ENCODE peak calls at places on chromosomes 5 and 9, in four cellular contexts. Z, S, U and Q are unnamed samples. For H3K36me3, the result is how much of the 10 kb centered on the place peaks cover.

GRCh38 chr9:117392992-117393391 is 21.9 kb downstream of the ASTN2 start:
- DNase-seq in Z (no peak), S (no peak), U (peak), Q (no peak)

GRCh38 chr5:10421841-10422691 is 19.6 kb upstream of the ROPN1L start:
- DNase-seq in Z (no peak), S (no peak), U (no peak), Q (no peak)

GRCh38 chr9:842918-843468 is 1.5 kb downstream of the DMRT1 start:
- DNase-seq in Z (no peak), S (no peak), U (peak), Q (no peak)

GRCh38 chr5:33148076-33148501 is 292.7 kb upstream of the TARS1 start:
- DNase-seq in Z (no peak), S (peak), U (no peak), Q (no peak)

GRCh38 chr5:68467791-68468190 is 252.2 kb downstream of the PIK3R1 start:
- DNase-seq in Z (no peak), S (no peak), U (no peak), Q (no peak)

GRCh38 chr9:32398207-32398606 is 13.8 kb downstream of the ACO1 start:
- DNase-seq in Z (no peak), S (peak), U (no peak), Q (no peak)

GRCh38 chr5:16855475-16855874 is 80.6 kb downstream of the MYO10 start:
- DNase-seq in Z (no peak), S (peak), U (peak), Q (peak)

GRCh38 chr5:151060742-151061141 is 20.1 kb downstream of the TNIP1 start:
- DNase-seq in Z (no peak), S (no peak), U (no peak), Q (no peak)

GRCh38 chr9:16343249-16344237 is 526.9 kb downstream of the BNC2 start:
- DNase-seq in Z (no peak), S (no peak), U (no peak), Q (no peak)

GRCh38 chr9:137534256-137535119 is 15.7 kb downstream of the PNPLA7 start:
- DNase-seq in Z (peak), S (peak), U (peak), Q (peak)

GRCh38 chr5:143347698-143348344 is 55.7 kb downstream of the NR3C1 start:
- DNase-seq in Z (no peak), S (no peak), U (no peak), Q (no peak)

GRCh38 chr9:100865111-100865510 is 163.4 kb upstream of the PLPPR1 start:
- DNase-seq in Z (no peak), S (no peak), U (no peak), Q (no peak)

GRCh38 chr5:126852104-126852531 is 75.2 kb downstream of the LMNB1 start:
- DNase-seq in Z (no peak), S (peak), U (peak), Q (no peak)

GRCh38 chr9:6557883-6558282 is 87.6 kb downstream of the GLDC start:
- DNase-seq in Z (no peak), S (no peak), U (peak), Q (no peak)

GRCh38 chr5:179224741-179225140 is 120.5 kb downstream of the ADAMTS2 start:
- DNase-seq in Z (no peak), S (no peak), U (no peak), Q (no peak)

GRCh38 chr9:36891341-36891811 is 142.7 kb downstream of the PAX5 start:
- DNase-seq in Z (no peak), S (no peak), U (no peak), Q (no peak)

GRCh38 chr9:78143281-78144007 is 92.4 kb upstream of the CEP78 start:
- DNase-seq in Z (no peak), S (no peak), U (no peak), Q (no peak)

GRCh38 chr9:98333703-98334582 is 78.5 kb upstream of the TBC1D2 start:
- DNase-seq in Z (no peak), S (peak), U (no peak), Q (no peak)

GRCh38 chr9:112299514-112299913 is 33.9 kb downstream of the PTBP3 start:
- DNase-seq in Z (no peak), S (peak), U (no peak), Q (no peak)

GRCh38 chr9:134282138-134282650 is 44.1 kb upstream of the RXRA start:
- DNase-seq in Z (no peak), S (no peak), U (no peak), Q (no peak)

GRCh38 chr5:13189532-13189931 is 755.0 kb downstream of the DNAH5 start:
- DNase-seq in Z (no peak), S (no peak), U (no peak), Q (no peak)
- H3K36me3 ChIP-seq in Z (under half), S (under half), U (under half), Q (under half)

DNA sequence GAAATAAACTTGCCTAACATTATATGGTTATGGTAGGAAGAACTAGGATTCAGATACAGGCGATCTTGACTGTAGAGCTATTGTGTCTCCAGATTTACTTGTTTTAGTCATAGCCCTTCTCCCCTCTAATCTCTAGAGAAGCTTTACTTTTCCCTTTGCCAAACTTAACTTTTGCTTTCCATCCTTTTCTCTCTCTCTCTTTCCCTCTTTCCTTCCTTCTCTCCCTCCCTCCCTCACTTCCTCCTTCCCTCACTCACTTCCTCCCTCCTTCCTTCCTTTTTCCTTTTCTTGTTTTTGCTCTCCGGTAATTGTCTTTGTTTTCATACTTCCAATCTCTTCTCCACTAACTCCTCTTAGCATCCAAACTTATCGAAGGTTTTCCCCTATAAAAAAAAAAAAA is 10.4 kb downstream of the UBE2D2 start:
- DNase-seq in Z (no peak), S (no peak), U (no peak), Q (no peak)
- H3K27ac ChIP-seq in Z (peak), S (no peak), U (peak), Q (no peak)

GRCh38 chr5:147712583-147712982 is 69.9 kb downstream of the JAKMIP2 start:
- DNase-seq in Z (peak), S (no peak), U (no peak), Q (no peak)
- H3K36me3 ChIP-seq in Z (under half), S (under half), U (under half), Q (under half)

DNA sequence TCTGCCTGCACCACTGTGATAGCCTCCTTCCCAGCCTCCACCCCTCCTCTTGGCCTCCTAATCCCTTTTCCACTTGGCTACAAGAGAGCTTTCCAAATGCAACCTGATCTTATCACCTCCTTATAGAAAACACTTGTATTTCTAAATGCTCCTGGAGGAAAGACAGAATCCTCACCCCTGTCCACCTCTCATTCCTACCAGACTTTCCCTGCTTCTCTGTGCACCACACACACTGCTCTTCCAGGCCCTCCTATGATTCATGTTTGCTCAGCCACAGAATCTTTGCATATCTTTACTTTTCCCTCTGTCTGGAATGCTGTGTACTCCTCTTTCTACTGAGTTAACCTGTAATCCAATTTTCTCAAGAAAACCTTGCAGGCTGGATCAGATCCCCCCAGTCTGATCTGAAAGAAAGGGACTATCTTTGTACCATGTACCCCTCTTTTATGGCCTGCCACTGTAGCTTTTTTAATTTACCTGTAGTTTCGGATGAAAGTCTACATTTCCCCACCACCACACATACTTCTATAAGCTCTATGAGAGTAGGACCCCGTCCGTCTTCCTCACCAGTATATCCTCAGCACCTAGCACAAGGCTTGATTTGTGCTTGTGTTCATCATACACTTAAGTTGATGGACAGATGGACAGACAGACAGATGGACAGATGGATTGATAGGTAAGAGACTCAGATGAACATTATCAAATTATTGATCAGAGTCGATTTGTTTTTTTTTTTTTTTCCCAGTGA is 95.3 kb downstream of the GALNT10 start:
- DNase-seq in Z (no peak), S (peak), U (no peak), Q (no peak)
- H3K27ac ChIP-seq in Z (no peak), S (peak), U (no peak), Q (peak)

GRCh38 chr5:57784106-57784505 is 301.5 kb upstream of the ACTBL2 start:
- DNase-seq in Z (no peak), S (no peak), U (no peak), Q (no peak)
- H3K36me3 ChIP-seq in Z (under half), S (under half), U (under half), Q (under half)

DNA sequence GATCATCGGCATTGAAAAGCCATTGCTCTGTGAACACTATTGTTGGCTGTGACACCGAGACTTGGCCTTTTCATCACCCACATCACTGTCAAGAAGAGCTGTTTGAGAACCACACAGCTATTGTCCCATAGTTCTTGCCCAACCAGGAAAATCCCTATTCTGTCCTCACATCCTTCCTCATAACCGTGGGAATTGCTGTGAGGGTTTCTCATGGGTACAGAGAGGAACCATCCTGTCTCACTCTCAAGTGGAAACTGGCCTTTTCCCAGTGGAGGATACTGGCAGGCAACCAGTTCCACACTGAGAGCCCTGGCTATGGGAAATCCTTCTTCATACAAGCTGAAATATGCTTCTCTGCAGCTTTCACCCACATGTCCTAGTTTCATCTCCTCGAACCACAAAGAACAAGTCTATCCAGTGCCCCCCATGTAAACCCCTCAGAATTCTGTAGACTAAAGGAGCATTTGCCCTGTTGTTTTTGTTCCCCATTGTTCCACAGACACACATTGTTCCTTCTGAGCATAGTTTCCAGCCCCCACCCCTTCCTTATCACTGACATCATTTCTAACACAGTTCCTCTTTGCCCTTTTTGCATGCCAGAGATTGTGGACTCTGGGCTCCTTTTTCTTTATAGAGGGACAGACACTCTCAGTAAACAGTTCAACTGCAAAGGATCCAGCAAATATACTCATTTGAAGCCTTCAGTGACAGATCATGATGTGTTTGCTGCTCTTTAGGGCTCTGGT is 57.8 kb upstream of the C5orf46 start:
- DNase-seq in Z (no peak), S (no peak), U (no peak), Q (no peak)
- H3K27ac ChIP-seq in Z (no peak), S (no peak), U (no peak), Q (peak)

DNA sequence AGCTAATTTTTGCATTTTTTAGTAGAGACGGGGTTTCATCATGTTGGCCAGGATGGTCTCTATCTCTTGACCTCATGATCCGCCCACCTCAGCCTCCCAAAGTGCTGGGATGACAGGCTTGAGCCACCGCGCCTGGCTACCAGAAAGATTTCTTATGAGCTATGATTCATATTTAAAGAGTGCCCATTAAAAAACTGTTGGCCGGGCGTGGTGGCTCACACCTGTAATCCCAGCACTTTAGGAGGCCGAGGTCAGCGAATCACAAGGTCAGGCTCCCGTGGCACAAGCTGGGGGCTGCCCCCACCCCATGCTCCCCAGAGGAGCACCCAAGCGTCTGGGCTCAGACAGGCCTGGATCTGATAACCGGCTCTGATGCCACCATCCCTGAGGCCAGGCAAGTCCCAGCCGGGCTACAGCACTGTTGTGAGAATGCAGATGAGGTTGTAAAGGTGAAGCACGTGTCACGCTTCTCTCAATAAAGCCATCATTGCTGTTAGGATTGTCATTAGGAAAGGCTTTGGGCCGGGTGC is 13.9 kb downstream of the QRFP start:
- DNase-seq in Z (no peak), S (no peak), U (no peak), Q (no peak)
- H3K36me3 ChIP-seq in Z (half or more), S (half or more), U (half or more), Q (half or more)

GRCh38 chr9:73137914-73138313 is 13.8 kb upstream of the ANXA1 start:
- DNase-seq in Z (no peak), S (no peak), U (no peak), Q (no peak)
- H3K27ac ChIP-seq in Z (no peak), S (no peak), U (no peak), Q (no peak)